ENCODE peak calls at places on chromosomes 5 and 9, in nine cellular contexts. One of them, this sample, is unnamed. For H3K4me1, the result is how much of the 10 kb centered on the place peaks cover.

GRCh38 chr9:9598723-9599122 is 1014.1 kb downstream of the PTPRD start:
- DNase-seq in IMR-90: no peak
- DNase-seq in K562: no peak
- DNase-seq in endodermal cell: no peak
- DNase-seq in mesenchymal stem cell: no peak
- DNase-seq in SK-N-SH: no peak
- DNase-seq in neuronal stem cell: no peak
- DNase-seq in keratinocyte: no peak
- DNase-seq in fibroblast of lung: no peak
- DNase-seq in this sample: no peak

GRCh38 chr5:57741326-57741725 is 258.7 kb upstream of the ACTBL2 start:
- DNase-seq in SK-N-SH: no peak
- DNase-seq in K562: no peak
- DNase-seq in keratinocyte: no peak
- DNase-seq in endodermal cell: no peak
- DNase-seq in IMR-90: no peak
- DNase-seq in fibroblast of lung: no peak
- DNase-seq in mesenchymal stem cell: no peak
- DNase-seq in neuronal stem cell: no peak
- DNase-seq in this sample: no peak

GRCh38 chr5:10528056-10528816 is 35.6 kb upstream of the ANKRD33B start:
- DNase-seq in K562: no peak
- DNase-seq in IMR-90: peak
- DNase-seq in keratinocyte: peak
- DNase-seq in SK-N-SH: peak
- DNase-seq in neuronal stem cell: no peak
- DNase-seq in endodermal cell: no peak
- DNase-seq in mesenchymal stem cell: no peak
- DNase-seq in fibroblast of lung: peak
- DNase-seq in this sample: peak

GRCh38 chr9:88694625-88695024 is 159.6 kb downstream of the NXNL2 start:
- DNase-seq in SK-N-SH: no peak
- DNase-seq in IMR-90: peak
- DNase-seq in endodermal cell: no peak
- DNase-seq in mesenchymal stem cell: peak
- DNase-seq in fibroblast of lung: peak
- DNase-seq in neuronal stem cell: no peak
- DNase-seq in K562: no peak
- DNase-seq in keratinocyte: no peak
- DNase-seq in this sample: peak

GRCh38 chr9:129467739-129468666 is 152.9 kb downstream of the C9orf50 start:
- DNase-seq in mesenchymal stem cell: no peak
- DNase-seq in endodermal cell: peak
- DNase-seq in neuronal stem cell: no peak
- DNase-seq in SK-N-SH: no peak
- DNase-seq in keratinocyte: no peak
- DNase-seq in IMR-90: no peak
- DNase-seq in K562: no peak
- DNase-seq in fibroblast of lung: no peak
- DNase-seq in this sample: no peak

GRCh38 chr9:129281506-129282145 is 103.6 kb upstream of the IER5L start:
- DNase-seq in endodermal cell: peak
- DNase-seq in neuronal stem cell: no peak
- DNase-seq in fibroblast of lung: no peak
- DNase-seq in K562: no peak
- DNase-seq in SK-N-SH: no peak
- DNase-seq in keratinocyte: no peak
- DNase-seq in IMR-90: no peak
- DNase-seq in mesenchymal stem cell: no peak
- DNase-seq in this sample: no peak

GRCh38 chr5:59346987-59347386 is 546.5 kb downstream of the PDE4D start:
- DNase-seq in SK-N-SH: no peak
- DNase-seq in endodermal cell: no peak
- DNase-seq in neuronal stem cell: no peak
- DNase-seq in fibroblast of lung: peak
- DNase-seq in IMR-90: no peak
- DNase-seq in mesenchymal stem cell: peak
- DNase-seq in keratinocyte: no peak
- DNase-seq in K562: no peak
- DNase-seq in this sample: no peak

GRCh38 chr9:31608413-31608812 is 776.0 kb upstream of the ACO1 start:
- DNase-seq in mesenchymal stem cell: no peak
- DNase-seq in IMR-90: no peak
- DNase-seq in fibroblast of lung: peak
- DNase-seq in neuronal stem cell: no peak
- DNase-seq in K562: no peak
- DNase-seq in keratinocyte: no peak
- DNase-seq in endodermal cell: no peak
- DNase-seq in SK-N-SH: no peak
- DNase-seq in this sample: peak

GRCh38 chr9:83047839-83048775 is 14.8 kb downstream of the RASEF start:
- DNase-seq in endodermal cell: no peak
- DNase-seq in mesenchymal stem cell: no peak
- DNase-seq in fibroblast of lung: peak
- DNase-seq in SK-N-SH: no peak
- DNase-seq in IMR-90: peak
- DNase-seq in K562: no peak
- DNase-seq in keratinocyte: no peak
- DNase-seq in neuronal stem cell: no peak
- DNase-seq in this sample: no peak

GRCh38 chr5:115489725-115490124 is 54.9 kb downstream of the FEM1C start:
- DNase-seq in mesenchymal stem cell: no peak
- DNase-seq in fibroblast of lung: no peak
- DNase-seq in SK-N-SH: no peak
- DNase-seq in K562: no peak
- DNase-seq in endodermal cell: no peak
- DNase-seq in IMR-90: no peak
- DNase-seq in keratinocyte: no peak
- DNase-seq in neuronal stem cell: no peak
- DNase-seq in this sample: no peak

GRCh38 chr5:1319436-1320343 is 24.8 kb upstream of the TERT start:
- DNase-seq in SK-N-SH: no peak
- DNase-seq in neuronal stem cell: no peak
- DNase-seq in keratinocyte: no peak
- DNase-seq in IMR-90: no peak
- DNase-seq in K562: no peak
- DNase-seq in fibroblast of lung: no peak
- DNase-seq in endodermal cell: peak
- DNase-seq in mesenchymal stem cell: no peak
- DNase-seq in this sample: no peak

GRCh38 chr9:127711831-127712274 is 3.6 kb downstream of the PTRH1 start:
- DNase-seq in K562: no peak
- DNase-seq in fibroblast of lung: no peak
- DNase-seq in neuronal stem cell: no peak
- DNase-seq in keratinocyte: no peak
- DNase-seq in endodermal cell: peak
- DNase-seq in IMR-90: no peak
- DNase-seq in mesenchymal stem cell: no peak
- DNase-seq in SK-N-SH: no peak
- DNase-seq in this sample: no peak

DNA sequence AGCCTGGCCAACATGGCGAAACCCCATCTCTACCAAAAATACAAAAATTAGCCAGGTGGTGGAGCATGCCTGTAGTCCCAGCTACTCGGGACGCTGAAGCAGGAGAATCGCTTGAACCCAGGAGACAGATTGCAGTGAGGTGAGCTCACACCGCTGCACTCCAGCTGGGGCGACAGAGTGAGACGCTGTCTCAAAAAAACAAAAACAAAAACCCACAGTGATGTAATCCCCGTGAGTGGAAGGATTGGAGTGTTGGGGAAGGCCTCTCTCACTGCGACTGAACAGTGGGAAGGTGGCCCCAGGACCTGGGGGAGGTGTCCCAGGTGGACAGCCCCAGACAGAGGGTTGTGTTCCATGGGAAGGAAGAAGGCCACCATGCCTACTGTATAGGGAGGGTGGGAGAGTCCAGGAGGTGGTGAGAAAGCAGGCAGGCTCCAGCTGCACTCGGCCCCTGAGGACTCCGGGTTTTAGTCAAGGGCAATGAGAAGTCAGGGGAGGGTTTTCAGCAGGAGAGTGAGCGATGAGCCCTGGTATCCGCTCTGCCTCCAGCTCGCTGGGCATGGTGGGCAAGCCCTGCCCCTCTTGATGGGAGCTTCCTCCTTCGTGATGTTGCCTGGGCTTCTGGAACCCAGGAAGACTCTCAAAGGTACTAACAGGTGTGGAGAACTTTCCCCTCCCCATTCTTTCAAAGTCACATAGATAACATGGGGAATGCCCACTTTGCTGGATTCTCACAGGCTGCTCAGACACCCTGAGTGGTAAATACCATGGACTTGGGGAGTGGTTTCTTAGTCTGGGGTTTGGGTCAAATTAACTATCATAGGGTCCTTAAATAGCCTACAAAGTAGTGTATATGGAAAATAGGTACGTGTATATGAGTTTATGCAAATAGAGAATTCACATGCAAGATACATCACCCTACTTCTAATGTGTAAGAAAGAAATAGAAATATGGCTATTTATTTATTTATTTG is 74.7 kb downstream of the PPARGC1B start:
- DNase-seq in fibroblast of lung: no peak
- DNase-seq in mesenchymal stem cell: no peak
- DNase-seq in neuronal stem cell: no peak
- DNase-seq in keratinocyte: no peak
- DNase-seq in IMR-90: no peak
- DNase-seq in SK-N-SH: no peak
- DNase-seq in endodermal cell: no peak
- DNase-seq in K562: no peak
- DNase-seq in this sample: no peak
- H3K4me3 ChIP-seq in fibroblast of lung: no peak
- H3K4me3 ChIP-seq in mesenchymal stem cell: no peak
- H3K4me3 ChIP-seq in neuronal stem cell: no peak
- H3K4me3 ChIP-seq in keratinocyte: no peak
- H3K4me3 ChIP-seq in IMR-90: no peak
- H3K4me3 ChIP-seq in SK-N-SH: no peak
- H3K4me3 ChIP-seq in endodermal cell: no peak
- H3K4me3 ChIP-seq in K562: no peak
- H3K4me3 ChIP-seq in this sample: no peak

GRCh38 chr5:90231688-90232087 is 177.9 kb downstream of the CETN3 start:
- DNase-seq in K562: no peak
- DNase-seq in keratinocyte: no peak
- DNase-seq in IMR-90: no peak
- DNase-seq in mesenchymal stem cell: no peak
- DNase-seq in neuronal stem cell: no peak
- DNase-seq in endodermal cell: no peak
- DNase-seq in SK-N-SH: no peak
- DNase-seq in fibroblast of lung: no peak
- DNase-seq in this sample: no peak

GRCh38 chr5:90227688-90228087 is 181.9 kb downstream of the CETN3 start:
- DNase-seq in keratinocyte: no peak
- DNase-seq in fibroblast of lung: no peak
- DNase-seq in endodermal cell: no peak
- DNase-seq in SK-N-SH: no peak
- DNase-seq in K562: no peak
- DNase-seq in mesenchymal stem cell: no peak
- DNase-seq in IMR-90: no peak
- DNase-seq in neuronal stem cell: no peak
- DNase-seq in this sample: no peak

DNA sequence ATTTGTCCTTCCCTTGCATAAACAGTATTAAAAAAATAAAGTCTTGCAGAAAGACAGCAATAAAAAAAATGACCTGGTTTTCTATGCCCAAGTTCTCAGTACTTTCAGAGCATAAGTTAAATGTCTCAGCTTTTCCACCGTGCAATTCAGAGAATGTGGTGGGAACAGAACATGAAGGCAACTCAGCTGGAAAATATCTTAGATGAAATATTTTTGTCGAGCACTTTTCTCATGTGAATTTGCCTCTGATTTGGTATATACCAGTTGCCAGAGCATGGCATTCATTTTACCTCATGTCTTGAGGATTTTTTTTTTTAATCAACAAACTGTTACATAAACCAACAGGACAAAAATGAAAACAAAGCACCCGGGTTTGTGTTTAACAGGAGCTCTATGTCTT is 176.1 kb downstream of the CETN3 start:
- DNase-seq in IMR-90: no peak
- DNase-seq in K562: no peak
- DNase-seq in neuronal stem cell: no peak
- DNase-seq in mesenchymal stem cell: no peak
- DNase-seq in SK-N-SH: no peak
- DNase-seq in fibroblast of lung: peak
- DNase-seq in endodermal cell: no peak
- DNase-seq in keratinocyte: no peak
- DNase-seq in this sample: peak
- H3K9ac ChIP-seq in IMR-90: no peak
- H3K9ac ChIP-seq in K562: no peak
- H3K9ac ChIP-seq in neuronal stem cell: no peak
- H3K9ac ChIP-seq in mesenchymal stem cell: no peak
- H3K9ac ChIP-seq in SK-N-SH: no peak
- H3K9ac ChIP-seq in fibroblast of lung: no peak
- H3K9ac ChIP-seq in endodermal cell: no peak
- H3K9ac ChIP-seq in keratinocyte: no peak
- H3K9ac ChIP-seq in this sample: no peak

GRCh38 chr5:142779163-142779562 is 9.0 kb downstream of the ARHGAP26 start:
- DNase-seq in keratinocyte: no peak
- DNase-seq in fibroblast of lung: peak
- DNase-seq in endodermal cell: peak
- DNase-seq in IMR-90: no peak
- DNase-seq in K562: no peak
- DNase-seq in mesenchymal stem cell: peak
- DNase-seq in SK-N-SH: peak
- DNase-seq in neuronal stem cell: no peak
- DNase-seq in this sample: peak
- H3K4me1 ChIP-seq in keratinocyte: under half
- H3K4me1 ChIP-seq in fibroblast of lung: under half
- H3K4me1 ChIP-seq in endodermal cell: under half
- H3K4me1 ChIP-seq in IMR-90: under half
- H3K4me1 ChIP-seq in K562: under half
- H3K4me1 ChIP-seq in mesenchymal stem cell: under half
- H3K4me1 ChIP-seq in SK-N-SH: under half
- H3K4me1 ChIP-seq in neuronal stem cell: under half
- H3K4me1 ChIP-seq in this sample: under half

GRCh38 chr9:107292811-107293554 is 9.9 kb downstream of the RAD23B start:
- DNase-seq in endodermal cell: no peak
- DNase-seq in SK-N-SH: no peak
- DNase-seq in keratinocyte: no peak
- DNase-seq in IMR-90: no peak
- DNase-seq in fibroblast of lung: no peak
- DNase-seq in mesenchymal stem cell: peak
- DNase-seq in neuronal stem cell: no peak
- DNase-seq in K562: no peak
- DNase-seq in this sample: peak

GRCh38 chr9:107294756-107295155 is 11.7 kb downstream of the RAD23B start:
- DNase-seq in K562: no peak
- DNase-seq in neuronal stem cell: no peak
- DNase-seq in fibroblast of lung: no peak
- DNase-seq in IMR-90: no peak
- DNase-seq in SK-N-SH: no peak
- DNase-seq in keratinocyte: no peak
- DNase-seq in endodermal cell: no peak
- DNase-seq in mesenchymal stem cell: no peak
- DNase-seq in this sample: no peak

GRCh38 chr9:107293555-107294085 is 10.5 kb downstream of the RAD23B start:
- DNase-seq in endodermal cell: no peak
- DNase-seq in neuronal stem cell: no peak
- DNase-seq in keratinocyte: no peak
- DNase-seq in IMR-90: no peak
- DNase-seq in K562: no peak
- DNase-seq in SK-N-SH: no peak
- DNase-seq in fibroblast of lung: no peak
- DNase-seq in mesenchymal stem cell: no peak
- DNase-seq in this sample: no peak

GRCh38 chr9:107299437-107299836 is 16.4 kb downstream of the RAD23B start:
- DNase-seq in fibroblast of lung: no peak
- DNase-seq in keratinocyte: no peak
- DNase-seq in mesenchymal stem cell: peak
- DNase-seq in SK-N-SH: no peak
- DNase-seq in endodermal cell: no peak
- DNase-seq in K562: no peak
- DNase-seq in neuronal stem cell: no peak
- DNase-seq in IMR-90: no peak
- DNase-seq in this sample: peak

GRCh38 chr9:107295995-107296394 is 12.9 kb downstream of the RAD23B start:
- DNase-seq in K562: no peak
- DNase-seq in neuronal stem cell: no peak
- DNase-seq in IMR-90: no peak
- DNase-seq in keratinocyte: no peak
- DNase-seq in SK-N-SH: no peak
- DNase-seq in endodermal cell: no peak
- DNase-seq in fibroblast of lung: no peak
- DNase-seq in mesenchymal stem cell: no peak
- DNase-seq in this sample: no peak
- H3K4me3 ChIP-seq in K562: no peak
- H3K4me3 ChIP-seq in neuronal stem cell: no peak
- H3K4me3 ChIP-seq in IMR-90: no peak
- H3K4me3 ChIP-seq in keratinocyte: no peak
- H3K4me3 ChIP-seq in SK-N-SH: no peak
- H3K4me3 ChIP-seq in endodermal cell: no peak
- H3K4me3 ChIP-seq in fibroblast of lung: no peak
- H3K4me3 ChIP-seq in mesenchymal stem cell: no peak
- H3K4me3 ChIP-seq in this sample: no peak

This sample was measured in adipocyte.